ENCODE peak calls at places on chromosomes 6 and 20, in four cellular contexts. A is GM20000; G is CD8-positive, alpha-beta memory T cell; N is cerebellum. P is an unnamed sample.

GRCh38 chr20:17395729-17396128 is 135.4 kb downstream of the BFSP1 start:
- DNase-seq in A (no peak), G (no peak), N (no peak), P (no peak)

GRCh38 chr6:22821664-22822320 is 252.4 kb downstream of the HDGFL1 start:
- DNase-seq in A (no peak), G (no peak), N (no peak), P (no peak)

GRCh38 chr20:14775778-14776177 is 438.4 kb upstream of the FLRT3 start:
- DNase-seq in A (no peak), G (no peak), N (peak; percentile 13), P (peak; percentile 66)

GRCh38 chr20:18428490-18429173 is 38.2 kb downstream of the DZANK1 start:
- DNase-seq in A (no peak), G (no peak), N (no peak), P (no peak)

GRCh38 chr20:41631826-41632225 is 13.6 kb upstream of the CHD6 start:
- DNase-seq in A (no peak), G (no peak), N (no peak), P (no peak)

GRCh38 chr6:71387179-71387578 is 98.6 kb downstream of the OGFRL1 start:
- DNase-seq in A (no peak), G (no peak), N (no peak), P (no peak)

GRCh38 chr6:154986787-154987235 is 8.3 kb upstream of the TIAM2 start:
- DNase-seq in A (no peak), G (no peak), N (no peak), P (no peak)

GRCh38 chr6:15897063-15897934 is 231.6 kb upstream of the MYLIP start:
- DNase-seq in A (no peak), G (no peak), N (no peak), P (no peak)

GRCh38 chr6:155290491-155290890 is 23.8 kb downstream of the TFB1M start:
- DNase-seq in A (no peak), G (no peak), N (no peak), P (no peak)

GRCh38 chr20:37336369-37337207 is 9.4 kb upstream of the SRC start:
- DNase-seq in A (peak; percentile 83), G (no peak), N (no peak), P (no peak)